ENCODE peak calls at places on chromosomes 3 and 15, in five cellular contexts. H, B, G, U and Y are unnamed samples.

GRCh38 chr3:129001101-129001816 is at the start of gene EFCC1:
- DNase-seq in H (peak), B (no peak), G (peak), U (peak), Y (peak)

GRCh38 chr3:106457278-106458210 is 588.7 kb upstream of the CBLB start:
- DNase-seq in H (no peak), B (peak), G (no peak), U (peak), Y (peak)

GRCh38 chr3:175088981-175089380 is 229.8 kb downstream of the NAALADL2 start:
- DNase-seq in H (no peak), B (no peak), G (no peak), U (no peak), Y (no peak)

GRCh38 chr3:73471986-73472385 is 152.8 kb downstream of the PDZRN3 start:
- DNase-seq in H (no peak), B (no peak), G (no peak), U (no peak), Y (no peak)

GRCh38 chr15:92069308-92070244 is 216.1 kb downstream of the SLCO3A1 start:
- DNase-seq in H (no peak), B (no peak), G (peak), U (peak), Y (no peak)

GRCh38 chr3:196240424-196240823 is 24.1 kb downstream of the SLC51A start:
- DNase-seq in H (no peak), B (no peak), G (no peak), U (no peak), Y (no peak)

GRCh38 chr15:64686130-64686735 is 89.2 kb downstream of the RBPMS2 start:
- DNase-seq in H (no peak), B (no peak), G (no peak), U (peak), Y (peak)

GRCh38 chr3:186790261-186790981 is 7.0 kb downstream of the EIF4A2 start:
- DNase-seq in H (no peak), B (no peak), G (no peak), U (no peak), Y (no peak)

GRCh38 chr3:9251055-9251786 is 1.8 kb upstream of the SRGAP3 start:
- DNase-seq in H (no peak), B (no peak), G (no peak), U (no peak), Y (no peak)

DNA sequence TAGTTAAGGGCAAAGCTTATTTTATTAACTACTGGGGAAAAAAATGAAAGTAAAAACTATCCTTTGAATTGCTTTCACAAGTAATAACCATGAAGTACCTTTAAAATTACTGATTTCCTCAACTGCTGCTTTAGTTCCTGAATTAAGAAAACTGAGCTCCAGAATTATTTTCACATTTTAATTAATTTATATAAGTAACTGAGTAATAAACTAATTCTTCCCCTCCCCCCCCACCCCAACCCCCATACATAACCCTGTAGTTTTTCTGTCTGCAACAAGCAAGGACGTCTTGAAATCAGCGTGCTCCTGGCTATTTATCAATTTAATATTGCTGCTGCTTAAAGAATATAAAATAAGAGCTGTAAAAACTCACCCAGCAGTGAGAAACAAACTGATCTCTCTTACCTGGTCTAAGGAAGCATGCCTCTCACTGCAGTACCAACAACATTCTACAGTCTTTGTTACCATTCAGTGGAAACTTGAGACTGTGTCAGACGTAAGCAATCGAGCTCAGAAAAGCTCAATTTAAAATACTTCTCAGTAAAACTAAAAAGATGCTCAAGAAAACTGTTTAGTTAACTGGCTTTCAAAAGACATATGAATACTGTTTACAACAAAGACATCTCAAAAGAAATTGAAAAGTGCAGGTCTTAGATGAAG is 121.0 kb downstream of the TFDP2 start:
- DNase-seq in H (no peak), B (no peak), G (peak), U (peak), Y (peak)
- TF ChIP-seq POLR2A in H (peak), B (no peak), G (no peak), U (no peak), Y (peak)

DNA sequence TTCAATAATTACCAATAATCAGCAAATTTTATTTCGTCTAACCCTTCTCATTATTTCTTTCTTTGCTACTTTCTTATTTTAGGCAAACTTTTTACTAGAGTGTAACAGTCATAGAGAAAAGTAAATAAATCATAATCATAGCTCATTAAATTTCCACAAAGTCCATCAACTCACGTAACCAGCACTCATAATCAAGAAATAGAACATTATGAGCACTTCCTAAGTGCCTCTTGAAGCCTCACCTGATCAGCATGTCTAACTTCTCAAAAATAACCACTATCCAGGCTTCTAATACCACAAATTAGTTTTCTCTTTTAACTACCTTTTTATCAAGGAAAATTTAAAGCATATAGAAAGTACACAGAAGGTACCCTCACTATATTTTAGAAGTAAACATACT is 38.4 kb upstream of the SLC12A8 start:
- DNase-seq in H (no peak), B (no peak), G (no peak), U (no peak), Y (no peak)
- TF ChIP-seq POLR2A in H (no peak), B (no peak), G (no peak), U (no peak), Y (no peak)

GRCh38 chr15:38823272-38823671 is 258.7 kb upstream of the RASGRP1 start:
- DNase-seq in H (no peak), B (no peak), G (no peak), U (no peak), Y (no peak)

GRCh38 chr15:38826880-38827279 is 262.3 kb upstream of the RASGRP1 start:
- DNase-seq in H (no peak), B (no peak), G (no peak), U (no peak), Y (no peak)

GRCh38 chr15:38824719-38825118 is 260.1 kb upstream of the RASGRP1 start:
- DNase-seq in H (no peak), B (no peak), G (no peak), U (no peak), Y (no peak)

GRCh38 chr15:38828031-38828532 is 263.5 kb upstream of the RASGRP1 start:
- DNase-seq in H (no peak), B (no peak), G (no peak), U (no peak), Y (no peak)

DNA sequence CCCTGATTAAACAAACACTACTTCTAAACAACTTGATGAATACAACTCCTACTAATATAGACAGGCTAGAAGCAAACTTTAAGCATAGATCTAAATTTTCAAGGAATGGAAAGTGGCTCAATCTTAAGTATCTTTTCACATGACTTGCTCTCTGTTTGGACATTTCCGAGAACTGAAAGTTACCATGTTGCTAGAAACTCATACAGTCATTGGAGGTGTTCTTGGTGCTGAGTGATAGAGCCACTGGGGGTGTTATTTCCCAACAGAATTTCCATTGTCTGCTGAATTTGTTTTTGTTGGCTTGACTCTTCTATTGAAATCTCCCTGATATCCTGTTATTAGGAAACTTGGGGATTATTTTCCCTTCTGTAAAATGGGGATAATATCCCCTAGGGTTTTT is 264.5 kb upstream of the RASGRP1 start:
- DNase-seq in H (no peak), B (no peak), G (no peak), U (no peak), Y (no peak)
- TF ChIP-seq POLR2A in H (no peak), B (no peak), G (no peak), U (no peak), Y (no peak)

GRCh38 chr3:12484983-12485327 is 675 bp downstream of the TSEN2 start:
- DNase-seq in H (no peak), B (no peak), G (no peak), U (no peak), Y (no peak)

GRCh38 chr3:12483872-12484197 is 445 bp upstream of the TSEN2 start:
- DNase-seq in H (no peak), B (no peak), G (no peak), U (no peak), Y (no peak)

GRCh38 chr3:12483364-12483763 is 916 bp upstream of the TSEN2 start:
- DNase-seq in H (no peak), B (no peak), G (no peak), U (no peak), Y (no peak)

GRCh38 chr3:12486001-12486400 is 1.7 kb downstream of the TSEN2 start:
- DNase-seq in H (no peak), B (no peak), G (no peak), U (no peak), Y (no peak)

GRCh38 chr3:12484198-12484982 is at the start of gene TSEN2:
- DNase-seq in H (peak), B (peak), G (peak), U (peak), Y (peak)
- TF ChIP-seq POLR2A in H (peak), B (peak), G (peak), U (peak), Y (peak)

GRCh38 chr15:24955549-24955929 is 752 bp downstream of the SNRPN start:
- DNase-seq in H (peak), B (peak), G (no peak), U (no peak), Y (peak)
- TF ChIP-seq POLR2A in H (no peak), B (no peak), G (no peak), U (no peak), Y (no peak)